ENCODE peak calls at places on chromosomes 5 and 9, in seven cellular contexts. Q, X, U, F, O, K and N are unnamed samples.

GRCh38 chr9:95429096-95429495 is 87.7 kb downstream of the PTCH1 start:
- DNase-seq in U (no peak), K (no peak), F (no peak), O (no peak), Q (no peak), X (no peak), N (no peak)

GRCh38 chr5:113213551-113213971 is 221.2 kb downstream of the TSSK1B start:
- DNase-seq in F (peak; percentile 78), K (no peak), X (no peak), U (no peak), O (no peak), Q (no peak), N (no peak)

GRCh38 chr5:25415970-25416369 is 771.2 kb upstream of the CDH10 start:
- DNase-seq in Q (no peak), F (no peak), O (no peak), K (no peak), U (no peak), X (no peak), N (no peak)

GRCh38 chr9:92986175-92987110 is 39.1 kb downstream of the FGD3 start:
- DNase-seq in X (no peak), K (no peak), U (no peak), O (no peak), Q (no peak), F (peak; percentile 39), N (no peak)

GRCh38 chr9:125261501-125262216 is at the start of gene GAPVD1:
- DNase-seq in K (peak; percentile 81), Q (peak; percentile 46), F (peak; percentile 94), O (peak; percentile 84), X (no peak), U (peak; percentile 72), N (peak; percentile 98)

GRCh38 chr5:60541980-60542379 is 158.0 kb downstream of the DEPDC1B start:
- DNase-seq in X (no peak), U (no peak), Q (no peak), O (peak; percentile 72), F (no peak), K (no peak), N (no peak)

GRCh38 chr9:135958485-135958884 is 2.7 kb downstream of the UBAC1 start:
- DNase-seq in F (no peak), K (no peak), Q (no peak), U (no peak), O (no peak), X (no peak), N (no peak)

GRCh38 chr5:14676320-14676719 is 11.8 kb downstream of the OTULIN start:
- DNase-seq in U (no peak), X (no peak), O (peak; percentile 78), K (no peak), F (no peak), Q (no peak), N (no peak)

GRCh38 chr5:159781626-159782157 is 134.6 kb upstream of the ADRA1B start:
- DNase-seq in Q (no peak), F (no peak), U (no peak), K (no peak), O (no peak), X (no peak), N (no peak)

GRCh38 chr5:107195996-107196395 is 474.7 kb downstream of the EFNA5 start:
- DNase-seq in X (no peak), K (no peak), F (peak; percentile 73), U (no peak), O (no peak), Q (no peak), N (no peak)

GRCh38 chr5:15993334-15993733 is 186.3 kb downstream of the MARCHF11 start:
- DNase-seq in O (peak; percentile 84), K (no peak), Q (no peak), X (no peak), F (peak; percentile 32), U (no peak), N (peak; percentile 57)

GRCh38 chr5:10301266-10301665 is 6.4 kb downstream of the CMBL start:
- DNase-seq in K (no peak), U (no peak), X (no peak), F (no peak), O (no peak), Q (no peak), N (no peak)

GRCh38 chr5:14871084-14871572 is 450 bp downstream of the ANKH start:
- DNase-seq in X (no peak), U (no peak), F (no peak), K (no peak), Q (no peak), O (peak; percentile 5), N (peak; percentile 37)

GRCh38 chr5:133201310-133201709 is 149.5 kb downstream of the HSPA4 start:
- DNase-seq in K (no peak), U (no peak), X (no peak), F (no peak), Q (no peak), O (no peak), N (no peak)

GRCh38 chr5:142839711-142840441 is 69.7 kb downstream of the ARHGAP26 start:
- DNase-seq in U (no peak), O (peak; percentile 47), X (no peak), Q (no peak), F (no peak), K (no peak), N (no peak)

GRCh38 chr9:131799177-131799823 is 59.4 kb upstream of the RAPGEF1 start:
- DNase-seq in O (peak; percentile 21), F (peak; percentile 58), X (no peak), Q (no peak), U (peak; percentile 30), K (no peak), N (peak; percentile 77)

GRCh38 chr5:122252319-122252718 is 59.7 kb upstream of the SNCAIP start:
- DNase-seq in U (no peak), K (no peak), F (no peak), X (no peak), Q (no peak), O (no peak), N (no peak)